ENCODE peak calls at places on chromosomes 2 and 18, in five cellular contexts. One of them, this sample, is unnamed.

GRCh38 chr2:26993768-26994167 is 23.3 kb downstream of the MAPRE3 start:
- DNase-seq in activated T-helper 1 cell treated with anti-CD3 and anti-CD28 coated beads, Interleukin-2, amount 50 U/mL, for 16 hours: no peak
- DNase-seq in activated T-cell treated with anti-CD3 and anti-CD28 coated beads, Interleukin-2, amount 50 U/mL, for 72 hours: no peak
- DNase-seq in spleen: no peak
- DNase-seq in left ventricle myocardium inferior: no peak
- DNase-seq in this sample: no peak

GRCh38 chr2:62556082-62556481 is 50.1 kb upstream of the TMEM17 start:
- DNase-seq in activated T-cell treated with anti-CD3 and anti-CD28 coated beads, Interleukin-2, amount 50 U/mL, for 72 hours: no peak
- DNase-seq in left ventricle myocardium inferior: no peak
- DNase-seq in spleen: no peak
- DNase-seq in activated T-helper 1 cell treated with anti-CD3 and anti-CD28 coated beads, Interleukin-2, amount 50 U/mL, for 16 hours: no peak
- DNase-seq in this sample: no peak

GRCh38 chr2:199594443-199594842 is 136.7 kb upstream of the SATB2 start:
- DNase-seq in activated T-helper 1 cell treated with anti-CD3 and anti-CD28 coated beads, Interleukin-2, amount 50 U/mL, for 16 hours: no peak
- DNase-seq in activated T-cell treated with anti-CD3 and anti-CD28 coated beads, Interleukin-2, amount 50 U/mL, for 72 hours: no peak
- DNase-seq in left ventricle myocardium inferior: no peak
- DNase-seq in spleen: no peak
- DNase-seq in this sample: no peak

GRCh38 chr2:84481702-84482101 is 22.6 kb upstream of the SUCLG1 start:
- DNase-seq in left ventricle myocardium inferior: no peak
- DNase-seq in spleen: no peak
- DNase-seq in activated T-cell treated with anti-CD3 and anti-CD28 coated beads, Interleukin-2, amount 50 U/mL, for 72 hours: peak
- DNase-seq in activated T-helper 1 cell treated with anti-CD3 and anti-CD28 coated beads, Interleukin-2, amount 50 U/mL, for 16 hours: no peak
- DNase-seq in this sample: no peak

GRCh38 chr2:4775668-4776067 is 916.5 kb upstream of the SOX11 start:
- DNase-seq in left ventricle myocardium inferior: no peak
- DNase-seq in activated T-cell treated with anti-CD3 and anti-CD28 coated beads, Interleukin-2, amount 50 U/mL, for 72 hours: no peak
- DNase-seq in activated T-helper 1 cell treated with anti-CD3 and anti-CD28 coated beads, Interleukin-2, amount 50 U/mL, for 16 hours: no peak
- DNase-seq in spleen: no peak
- DNase-seq in this sample: no peak

GRCh38 chr18:48693625-48694262 is 154.9 kb downstream of the CTIF start:
- DNase-seq in left ventricle myocardium inferior: no peak
- DNase-seq in activated T-helper 1 cell treated with anti-CD3 and anti-CD28 coated beads, Interleukin-2, amount 50 U/mL, for 16 hours: no peak
- DNase-seq in activated T-cell treated with anti-CD3 and anti-CD28 coated beads, Interleukin-2, amount 50 U/mL, for 72 hours: no peak
- DNase-seq in spleen: peak
- DNase-seq in this sample: no peak

GRCh38 chr2:3453196-3453845 is 66.0 kb downstream of the ADI1 start:
- DNase-seq in activated T-cell treated with anti-CD3 and anti-CD28 coated beads, Interleukin-2, amount 50 U/mL, for 72 hours: no peak
- DNase-seq in spleen: no peak
- DNase-seq in activated T-helper 1 cell treated with anti-CD3 and anti-CD28 coated beads, Interleukin-2, amount 50 U/mL, for 16 hours: no peak
- DNase-seq in left ventricle myocardium inferior: no peak
- DNase-seq in this sample: no peak

GRCh38 chr2:230714122-230714453 is 1.4 kb downstream of the CAB39 start:
- DNase-seq in activated T-helper 1 cell treated with anti-CD3 and anti-CD28 coated beads, Interleukin-2, amount 50 U/mL, for 16 hours: peak
- DNase-seq in activated T-cell treated with anti-CD3 and anti-CD28 coated beads, Interleukin-2, amount 50 U/mL, for 72 hours: peak
- DNase-seq in left ventricle myocardium inferior: no peak
- DNase-seq in spleen: no peak
- DNase-seq in this sample: peak

GRCh38 chr2:204472375-204472774 is 72.9 kb upstream of the PARD3B start:
- DNase-seq in activated T-cell treated with anti-CD3 and anti-CD28 coated beads, Interleukin-2, amount 50 U/mL, for 72 hours: peak
- DNase-seq in activated T-helper 1 cell treated with anti-CD3 and anti-CD28 coated beads, Interleukin-2, amount 50 U/mL, for 16 hours: no peak
- DNase-seq in spleen: no peak
- DNase-seq in left ventricle myocardium inferior: no peak
- DNase-seq in this sample: no peak

GRCh38 chr2:28754321-28754720 is 2.7 kb downstream of the PPP1CB start:
- DNase-seq in activated T-helper 1 cell treated with anti-CD3 and anti-CD28 coated beads, Interleukin-2, amount 50 U/mL, for 16 hours: no peak
- DNase-seq in activated T-cell treated with anti-CD3 and anti-CD28 coated beads, Interleukin-2, amount 50 U/mL, for 72 hours: no peak
- DNase-seq in left ventricle myocardium inferior: no peak
- DNase-seq in spleen: no peak
- DNase-seq in this sample: no peak

GRCh38 chr18:42310956-42311355 is 355.9 kb downstream of the PIK3C3 start:
- DNase-seq in activated T-helper 1 cell treated with anti-CD3 and anti-CD28 coated beads, Interleukin-2, amount 50 U/mL, for 16 hours: no peak
- DNase-seq in spleen: no peak
- DNase-seq in activated T-cell treated with anti-CD3 and anti-CD28 coated beads, Interleukin-2, amount 50 U/mL, for 72 hours: no peak
- DNase-seq in left ventricle myocardium inferior: peak
- DNase-seq in this sample: peak

This sample was measured in GM04503.